ENCODE peak calls at places on chromosomes 16 and 17, in five cellular contexts. O is colonic mucosa, J is ovary, H is uterus, G is lower lobe of right lung. F is an unnamed sample.

GRCh38 chr17:14078027-14078426 is 8.7 kb downstream of the COX10 start:
- DNase-seq in O (no peak), J (no peak), H (no peak), G (no peak), F (no peak)

GRCh38 chr17:69335018-69335417 is 8.1 kb upstream of the ABCA5 start:
- DNase-seq in O (no peak), J (no peak), H (no peak), G (no peak), F (no peak)

GRCh38 chr17:75698659-75699058 is 22.6 kb upstream of the ITGB4 start:
- DNase-seq in O (peak; percentile 70), J (no peak), H (no peak), G (no peak), F (no peak)

GRCh38 chr17:36002631-36003030 is 1.3 kb upstream of the CCL15 start:
- DNase-seq in O (no peak), J (no peak), H (no peak), G (no peak), F (no peak)

GRCh38 chr16:79788949-79789348 is 188.4 kb upstream of the MAF start:
- DNase-seq in O (no peak), J (no peak), H (no peak), G (no peak), F (no peak)

GRCh38 chr17:80005360-80006338 is 30.0 kb downstream of the TBC1D16 start:
- DNase-seq in O (peak; percentile 53), J (peak; percentile 57), H (peak; percentile 58), G (no peak), F (peak; percentile 50)

GRCh38 chr17:15341385-15341849 is at the start of gene TEKT3:
- DNase-seq in O (peak; percentile 90), J (peak; percentile 82), H (peak; percentile 83), G (peak; percentile 88), F (no peak)

GRCh38 chr17:80545499-80545826 is 825 bp downstream of the RPTOR start:
- DNase-seq in O (no peak), J (no peak), H (no peak), G (no peak), F (no peak)

GRCh38 chr16:50335198-50335958 is 33.4 kb downstream of the BRD7 start:
- DNase-seq in O (no peak), J (no peak), H (no peak), G (no peak), F (no peak)

GRCh38 chr17:67441052-67441738 is 64.1 kb downstream of the PITPNC1 start:
- DNase-seq in O (peak; percentile 34), J (no peak), H (no peak), G (no peak), F (peak; percentile 78)

GRCh38 chr17:27558842-27559505 is 72.0 kb upstream of the LGALS9 start:
- DNase-seq in O (peak; percentile 58), J (no peak), H (no peak), G (peak; percentile 69), F (no peak)

GRCh38 chr16:84321932-84322331 is 27.3 kb downstream of the WFDC1 start:
- DNase-seq in O (no peak), J (no peak), H (no peak), G (no peak), F (no peak)

GRCh38 chr16:2208308-2208707 is 2.4 kb downstream of the BRICD5 start:
- DNase-seq in O (no peak), J (no peak), H (no peak), G (peak; percentile 43), F (no peak)

GRCh38 chr17:882827-883585 is 96.6 kb downstream of the NXN start:
- DNase-seq in O (peak; percentile 39), J (peak; percentile 76), H (peak; percentile 82), G (no peak), F (no peak)

GRCh38 chr17:40551874-40552768 is 13.2 kb downstream of the CCR7 start:
- DNase-seq in O (peak; percentile 27), J (no peak), H (peak; percentile 63), G (peak; percentile 49), F (no peak)

GRCh38 chr16:9429946-9430345 is 338.5 kb downstream of the HAPSTR1 start:
- DNase-seq in O (no peak), J (no peak), H (no peak), G (no peak), F (no peak)

GRCh38 chr17:57004944-57005579 is 27.1 kb downstream of the SCPEP1 start:
- DNase-seq in O (peak; percentile 37), J (no peak), H (no peak), G (no peak), F (no peak)

GRCh38 chr17:1078062-1078711 is 81.3 kb downstream of the TIMM22 start:
- DNase-seq in O (no peak), J (no peak), H (no peak), G (peak; percentile 43), F (no peak)

GRCh38 chr16:56262148-56262878 is 71.0 kb downstream of the GNAO1 start:
- DNase-seq in O (no peak), J (no peak), H (no peak), G (no peak), F (peak; percentile 40)

GRCh38 chr16:1786242-1787055 is 3.7 kb downstream of the NUBP2 start:
- DNase-seq in O (peak; percentile 16), J (peak; percentile 30), H (peak; percentile 16), G (no peak), F (no peak)

GRCh38 chr17:77451271-77451893 is 310.6 kb downstream of the SEC14L1 start:
- DNase-seq in O (peak; percentile 86), J (peak; percentile 78), H (peak; percentile 75), G (peak; percentile 79), F (peak; percentile 69)

GRCh38 chr17:29710891-29711418 is 88.2 kb upstream of the CORO6 start:
- DNase-seq in O (no peak), J (no peak), H (no peak), G (no peak), F (no peak)

GRCh38 chr16:83300326-83300725 is 507.5 kb upstream of the HSBP1 start:
- DNase-seq in O (no peak), J (no peak), H (no peak), G (no peak), F (no peak)

GRCh38 chr17:62827722-62828498 is 19.8 kb upstream of the MARCHF10 start:
- DNase-seq in O (no peak), J (no peak), H (no peak), G (no peak), F (no peak)

GRCh38 chr17:45132569-45133463 is 501 bp upstream of the PLCD3 start:
- DNase-seq in O (peak; percentile 85), J (peak; percentile 85), H (peak; percentile 81), G (peak; percentile 92), F (peak; percentile 58)

GRCh38 chr17:57097832-57098421 is 12.9 kb downstream of the AKAP1 start:
- DNase-seq in O (no peak), J (no peak), H (no peak), G (no peak), F (no peak)

GRCh38 chr16:10121496-10121895 is 60.7 kb downstream of the GRIN2A start:
- DNase-seq in O (no peak), J (no peak), H (no peak), G (no peak), F (no peak)

GRCh38 chr17:7888184-7888920 is at the start of gene CHD3:
- DNase-seq in O (peak; percentile 65), J (no peak), H (no peak), G (no peak), F (peak; percentile 33)

GRCh38 chr17:7886227-7887037 is 2.2 kb upstream of the CHD3 start:
- DNase-seq in O (peak; percentile 65), J (peak; percentile 63), H (peak; percentile 52), G (no peak), F (peak; percentile 53)

GRCh38 chr17:7887482-7888183 is 956 bp upstream of the CHD3 start:
- DNase-seq in O (peak; percentile 95), J (peak; percentile 93), H (peak; percentile 93), G (peak; percentile 95), F (peak; percentile 89)

GRCh38 chr17:7885357-7886226 is 3.0 kb upstream of the CHD3 start:
- DNase-seq in O (peak; percentile 67), J (peak; percentile 76), H (peak; percentile 61), G (peak; percentile 77), F (peak; percentile 39)

GRCh38 chr17:7887038-7887481 is 1.5 kb upstream of the CHD3 start:
- DNase-seq in O (no peak), J (no peak), H (no peak), G (no peak), F (no peak)
- TF ChIP-seq CTCF in O (no peak), J (peak; percentile 9), H (no peak), G (no peak), F (no peak)

GRCh38 chr16:81429045-81429521 is 15.5 kb upstream of the CMIP start:
- DNase-seq in O (no peak), J (no peak), H (no peak), G (no peak), F (no peak)
- H3K27ac ChIP-seq in O (no peak overlapping the region), J (no peak overlapping the region), H (no peak overlapping the region), G (no peak overlapping the region), F (no peak overlapping the region)

GRCh38 chr16:57809843-57810196 is 7.5 kb upstream of the KIFC3 start:
- DNase-seq in O (no peak), J (no peak), H (no peak), G (no peak), F (no peak)
- H3K9me3 ChIP-seq in O (no peaks in the 10 kb centered on the region), J (no peaks in the 10 kb centered on the region), H (no peaks in the 10 kb centered on the region), G (no peaks in the 10 kb centered on the region), F (no peaks in the 10 kb centered on the region)

GRCh38 chr16:87824991-87825841 is 44.1 kb downstream of the SLC7A5 start:
- DNase-seq in O (no peak), J (no peak), H (no peak), G (no peak), F (no peak)
- TF ChIP-seq CTCF in O (no peak), J (no peak), H (no peak), G (no peak), F (no peak)

DNA sequence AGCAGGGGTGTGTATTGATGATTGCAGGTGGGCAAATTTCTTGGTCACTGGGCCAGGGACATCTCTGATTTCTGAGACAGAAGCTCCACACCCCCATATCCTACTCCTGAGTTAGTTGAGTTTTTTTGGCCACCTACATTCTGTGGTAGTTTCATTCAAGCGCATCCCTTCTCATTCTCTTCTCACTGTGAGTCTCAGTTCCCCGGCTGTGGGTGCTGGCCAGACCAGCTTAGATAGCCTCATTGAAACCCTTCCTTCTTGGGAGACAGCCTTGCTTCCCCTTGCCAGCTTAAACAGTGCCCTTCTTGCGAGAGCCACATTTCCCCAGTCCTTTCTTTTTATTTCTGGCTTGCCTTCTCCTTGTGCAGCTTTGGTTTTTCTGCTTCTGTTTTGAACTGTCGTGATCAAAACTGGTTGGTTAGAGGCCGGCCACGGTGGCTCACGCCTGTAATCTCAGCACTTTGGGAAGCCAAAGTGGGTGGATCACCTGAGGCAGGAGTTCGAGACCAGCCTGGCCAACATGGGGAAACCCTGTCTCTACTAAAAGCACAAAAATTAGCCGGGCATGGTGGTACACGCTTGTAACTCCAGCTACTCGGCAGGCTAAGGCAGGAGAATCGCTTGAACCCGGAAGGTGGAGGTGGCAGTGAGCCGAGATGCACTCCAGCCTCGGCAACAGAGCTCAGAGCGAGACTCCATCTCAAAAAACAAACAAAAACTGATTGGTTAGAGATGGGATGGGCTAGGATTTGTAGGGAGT is 2.8 kb downstream of the GPT2 start:
- DNase-seq in O (no peak), J (no peak), H (no peak), G (no peak), F (no peak)
- H3K27ac ChIP-seq in O (no peak overlapping the region), J (no peak overlapping the region), H (no peak overlapping the region), G (no peak overlapping the region), F (no peak overlapping the region)

GRCh38 chr16:35440875-35441274 is 1981.5 kb downstream of the TP53TG3F start:
- DNase-seq in O (no peak), J (no peak), H (no peak), G (no peak), F (no peak)
- H3K9me3 ChIP-seq in O (no peaks in the 10 kb centered on the region), J (no peaks in the 10 kb centered on the region), H (no peaks in the 10 kb centered on the region), G (peaks cover 8% of the 10 kb centered on the region), F (peaks cover 16% of the 10 kb centered on the region)